ENCODE peak calls at places on chromosomes 12 and 14, in six cellular contexts. One of them, this sample, is unnamed.

GRCh38 chr14:97994020-97994531 is 1196.9 kb downstream of the VRK1 start:
- DNase-seq in retina: no peak
- DNase-seq in SHP77: no peak
- DNase-seq in HS-27A: no peak
- DNase-seq in CD8-positive, alpha-beta T cell: no peak
- DNase-seq in HEK293T: no peak
- DNase-seq in this sample: peak; percentile 39

GRCh38 chr12:21637985-21638891 is 19.4 kb downstream of the LDHB start:
- DNase-seq in retina: no peak
- DNase-seq in HEK293T: no peak
- DNase-seq in SHP77: no peak
- DNase-seq in HS-27A: no peak
- DNase-seq in CD8-positive, alpha-beta T cell: no peak
- DNase-seq in this sample: no peak

GRCh38 chr12:25793196-25793595 is 165.3 kb upstream of the RASSF8 start:
- DNase-seq in HEK293T: no peak
- DNase-seq in retina: no peak
- DNase-seq in CD8-positive, alpha-beta T cell: no peak
- DNase-seq in HS-27A: no peak
- DNase-seq in SHP77: no peak
- DNase-seq in this sample: no peak

GRCh38 chr12:28427046-28427445 is 236.8 kb downstream of the CCDC91 start:
- DNase-seq in HEK293T: no peak
- DNase-seq in CD8-positive, alpha-beta T cell: no peak
- DNase-seq in HS-27A: no peak
- DNase-seq in SHP77: no peak
- DNase-seq in retina: no peak
- DNase-seq in this sample: no peak

GRCh38 chr14:92340938-92341337 is 18.0 kb downstream of the SLC24A4 start:
- DNase-seq in SHP77: no peak
- DNase-seq in CD8-positive, alpha-beta T cell: no peak
- DNase-seq in HEK293T: no peak
- DNase-seq in retina: no peak
- DNase-seq in HS-27A: no peak
- DNase-seq in this sample: no peak

GRCh38 chr12:89880695-89881350 is 172.2 kb upstream of the ATP2B1 start:
- DNase-seq in SHP77: no peak
- DNase-seq in retina: no peak
- DNase-seq in HEK293T: no peak
- DNase-seq in HS-27A: no peak
- DNase-seq in CD8-positive, alpha-beta T cell: peak; percentile 43
- DNase-seq in this sample: peak; percentile 57

GRCh38 chr14:76464856-76465255 is 88.9 kb downstream of the ESRRB start:
- DNase-seq in SHP77: no peak
- DNase-seq in retina: peak; percentile 19
- DNase-seq in HS-27A: no peak
- DNase-seq in CD8-positive, alpha-beta T cell: no peak
- DNase-seq in HEK293T: no peak
- DNase-seq in this sample: no peak

GRCh38 chr14:52447236-52447635 is 105.1 kb downstream of the TXNDC16 start:
- DNase-seq in HEK293T: no peak
- DNase-seq in SHP77: no peak
- DNase-seq in retina: no peak
- DNase-seq in CD8-positive, alpha-beta T cell: no peak
- DNase-seq in HS-27A: no peak
- DNase-seq in this sample: no peak

GRCh38 chr14:65115615-65116014 is 13.3 kb upstream of the MAX start:
- DNase-seq in CD8-positive, alpha-beta T cell: no peak
- DNase-seq in retina: no peak
- DNase-seq in HEK293T: no peak
- DNase-seq in SHP77: no peak
- DNase-seq in HS-27A: no peak
- DNase-seq in this sample: no peak

GRCh38 chr12:5376591-5377207 is 55.2 kb upstream of the NTF3 start:
- DNase-seq in retina: no peak
- DNase-seq in SHP77: peak; percentile 74
- DNase-seq in HEK293T: no peak
- DNase-seq in CD8-positive, alpha-beta T cell: no peak
- DNase-seq in HS-27A: no peak
- DNase-seq in this sample: no peak

GRCh38 chr12:57342207-57342691 is 88.6 kb downstream of the R3HDM2 start:
- DNase-seq in HEK293T: peak; percentile 36
- DNase-seq in retina: peak; percentile 61
- DNase-seq in HS-27A: no peak
- DNase-seq in CD8-positive, alpha-beta T cell: no peak
- DNase-seq in SHP77: peak; percentile 52
- DNase-seq in this sample: no peak

GRCh38 chr14:69423279-69423678 is 24.8 kb downstream of the SLC39A9 start:
- DNase-seq in CD8-positive, alpha-beta T cell: no peak
- DNase-seq in HS-27A: no peak
- DNase-seq in HEK293T: no peak
- DNase-seq in retina: no peak
- DNase-seq in SHP77: no peak
- DNase-seq in this sample: no peak

GRCh38 chr14:97687944-97688625 is 890.9 kb downstream of the VRK1 start:
- DNase-seq in retina: no peak
- DNase-seq in HEK293T: no peak
- DNase-seq in HS-27A: no peak
- DNase-seq in CD8-positive, alpha-beta T cell: no peak
- DNase-seq in SHP77: no peak
- DNase-seq in this sample: no peak

GRCh38 chr12:26226629-26227375 is 31.4 kb downstream of the SSPN start:
- DNase-seq in HEK293T: peak; percentile 58
- DNase-seq in retina: peak; percentile 90
- DNase-seq in SHP77: no peak
- DNase-seq in HS-27A: no peak
- DNase-seq in CD8-positive, alpha-beta T cell: no peak
- DNase-seq in this sample: no peak

GRCh38 chr12:105561981-105562726 is 231.7 kb downstream of the C12orf75 start:
- DNase-seq in CD8-positive, alpha-beta T cell: no peak
- DNase-seq in HEK293T: peak; percentile 61
- DNase-seq in SHP77: peak; percentile 84
- DNase-seq in HS-27A: peak; percentile 51
- DNase-seq in retina: no peak
- DNase-seq in this sample: no peak

GRCh38 chr14:90428676-90429075 is 31.8 kb downstream of the CALM1 start:
- DNase-seq in SHP77: no peak
- DNase-seq in retina: no peak
- DNase-seq in CD8-positive, alpha-beta T cell: no peak
- DNase-seq in HS-27A: no peak
- DNase-seq in HEK293T: no peak
- DNase-seq in this sample: no peak